ENCODE peak calls at places on chromosomes 12 and 14, in four cellular contexts. One of them, this sample, is unnamed.

GRCh38 chr14:105064721-105065143 is 498 bp downstream of the GPR132 start:
- DNase-seq in epithelial cell of esophagus: no peak
- DNase-seq in T-cell: no peak
- DNase-seq in non-pigmented ciliary epithelial cell: no peak
- DNase-seq in this sample: peak

GRCh38 chr12:98909749-98910148 is 264.7 kb downstream of the APAF1 start:
- DNase-seq in epithelial cell of esophagus: no peak
- DNase-seq in non-pigmented ciliary epithelial cell: no peak
- DNase-seq in T-cell: no peak
- DNase-seq in this sample: no peak

GRCh38 chr12:81274619-81275018 is 196.7 kb downstream of the ACSS3 start:
- DNase-seq in epithelial cell of esophagus: peak
- DNase-seq in T-cell: no peak
- DNase-seq in non-pigmented ciliary epithelial cell: no peak
- DNase-seq in this sample: no peak

GRCh38 chr14:65403231-65403630 is 9.3 kb upstream of the FUT8 start:
- DNase-seq in non-pigmented ciliary epithelial cell: no peak
- DNase-seq in epithelial cell of esophagus: peak
- DNase-seq in T-cell: no peak
- DNase-seq in this sample: no peak

GRCh38 chr12:1517007-1517406 is 77.4 kb downstream of the FBXL14 start:
- DNase-seq in epithelial cell of esophagus: peak
- DNase-seq in non-pigmented ciliary epithelial cell: no peak
- DNase-seq in T-cell: no peak
- DNase-seq in this sample: no peak

GRCh38 chr12:63918788-63919300 is 74.3 kb downstream of the SRGAP1 start:
- DNase-seq in epithelial cell of esophagus: peak
- DNase-seq in non-pigmented ciliary epithelial cell: peak
- DNase-seq in T-cell: no peak
- DNase-seq in this sample: no peak

GRCh38 chr12:34105392-34105933 is 83.2 kb downstream of the ALG10 start:
- DNase-seq in epithelial cell of esophagus: no peak
- DNase-seq in non-pigmented ciliary epithelial cell: no peak
- DNase-seq in T-cell: no peak
- DNase-seq in this sample: no peak

GRCh38 chr12:122022393-122023338 is 982 bp downstream of the BCL7A start:
- DNase-seq in T-cell: no peak
- DNase-seq in non-pigmented ciliary epithelial cell: no peak
- DNase-seq in epithelial cell of esophagus: peak
- DNase-seq in this sample: no peak

GRCh38 chr14:51912112-51912786 is 51.8 kb downstream of the GNG2 start:
- DNase-seq in T-cell: no peak
- DNase-seq in non-pigmented ciliary epithelial cell: no peak
- DNase-seq in epithelial cell of esophagus: no peak
- DNase-seq in this sample: no peak

GRCh38 chr14:56183631-56184157 is 65.5 kb downstream of the PELI2 start:
- DNase-seq in non-pigmented ciliary epithelial cell: no peak
- DNase-seq in T-cell: no peak
- DNase-seq in epithelial cell of esophagus: no peak
- DNase-seq in this sample: no peak